ENCODE peak calls at places on chromosomes 13 and 19, in eight cellular contexts. X is K562; Y is A673; N is CD8-positive, alpha-beta memory T cell; R is heart right ventricle; C is uterus; Q is left lung; F is astrocyte. O is an unnamed sample.

GRCh38 chr19:19822148-19822429 is 539 bp upstream of the ZNF506 start:
- DNase-seq in X (no peak), Y (peak; percentile 11), N (no peak), R (no peak), C (no peak), Q (no peak), F (no peak), O (no peak)

GRCh38 chr13:75889427-75889826 is 253.3 kb downstream of the LMO7 start:
- DNase-seq in X (no peak), Y (no peak), N (no peak), R (no peak), C (no peak), Q (no peak), F (no peak), O (no peak)

GRCh38 chr19:35508129-35508528 is 5.3 kb downstream of the DMKN start:
- DNase-seq in X (no peak), Y (no peak), N (no peak), R (no peak), C (no peak), Q (no peak), F (no peak), O (no peak)

GRCh38 chr13:106599875-106600797 is 32.2 kb upstream of the ARGLU1 start:
- DNase-seq in X (no peak), Y (peak; percentile 74), N (no peak), R (peak; percentile 46), C (no peak), Q (no peak), F (peak; percentile 82), O (no peak)

GRCh38 chr19:11570039-11570462 is 7.4 kb downstream of the ACP5 start:
- DNase-seq in X (no peak), Y (no peak), N (no peak), R (no peak), C (no peak), Q (no peak), F (no peak), O (no peak)

GRCh38 chr13:84137292-84137691 is 255.0 kb upstream of the SLITRK1 start:
- DNase-seq in X (no peak), Y (no peak), N (peak; percentile 46), R (no peak), C (no peak), Q (no peak), F (peak; percentile 37), O (no peak)

GRCh38 chr19:13597625-13598024 is 91.3 kb upstream of the CACNA1A start:
- DNase-seq in X (peak; percentile 75), Y (peak; percentile 82), N (peak; percentile 6), R (peak; percentile 48), C (peak; percentile 29), Q (no peak), F (peak; percentile 45), O (peak; percentile 55)

GRCh38 chr13:28246891-28247290 is 108.5 kb downstream of the PAN3 start:
- DNase-seq in X (no peak), Y (no peak), N (no peak), R (no peak), C (no peak), Q (no peak), F (peak; percentile 58), O (no peak)

GRCh38 chr13:98548230-98548629 is 28.7 kb downstream of the STK24 start:
- DNase-seq in X (no peak), Y (no peak), N (no peak), R (no peak), C (no peak), Q (no peak), F (no peak), O (no peak)

GRCh38 chr19:41206926-41207750 is 11.9 kb upstream of the AXL start:
- DNase-seq in X (peak; percentile 82), Y (no peak), N (no peak), R (peak; percentile 84), C (peak; percentile 63), Q (no peak), F (no peak), O (peak; percentile 28)

GRCh38 chr19:13766095-13766481 is 1.8 kb downstream of the MRI1 start:
- DNase-seq in X (no peak), Y (no peak), N (no peak), R (no peak), C (no peak), Q (no peak), F (no peak), O (no peak)

GRCh38 chr19:11495885-11496284 is 9.8 kb downstream of the ZNF653 start:
- DNase-seq in X (no peak), Y (no peak), N (no peak), R (no peak), C (no peak), Q (no peak), F (no peak), O (no peak)

GRCh38 chr13:41974262-41974900 is 13.5 kb upstream of the VWA8 start:
- DNase-seq in X (no peak), Y (no peak), N (no peak), R (no peak), C (no peak), Q (no peak), F (no peak), O (no peak)

GRCh38 chr19:46076951-46077814 is 36.4 kb upstream of the IGFL4 start:
- DNase-seq in X (peak; percentile 87), Y (peak; percentile 94), N (no peak), R (no peak), C (peak; percentile 42), Q (no peak), F (peak; percentile 62), O (peak; percentile 72)

GRCh38 chr19:45177817-45178261 is at the start of gene TRAPPC6A:
- DNase-seq in X (no peak), Y (no peak), N (no peak), R (no peak), C (no peak), Q (no peak), F (peak; percentile 62), O (no peak)

GRCh38 chr13:34867590-34867989 is 74.5 kb upstream of the NBEA start:
- DNase-seq in X (no peak), Y (peak; percentile 17), N (no peak), R (no peak), C (no peak), Q (no peak), F (peak; percentile 77), O (no peak)

GRCh38 chr13:98459721-98460370 is 117.1 kb downstream of the STK24 start:
- DNase-seq in X (no peak), Y (no peak), N (no peak), R (no peak), C (no peak), Q (peak; percentile 25), F (no peak), O (no peak)

GRCh38 chr19:42528354-42529247 is at the start of gene CEACAM1:
- DNase-seq in X (no peak), Y (peak; percentile 47), N (no peak), R (peak; percentile 51), C (no peak), Q (peak; percentile 72), F (no peak), O (peak; percentile 36)
- H3K4me3 ChIP-seq in X (no peak within 1 kb of the TSS), Y (no peak within 1 kb of the TSS), N (peak within 1 kb of the TSS; percentile 46), R (peak within 1 kb of the TSS; percentile 44), C (no peak within 1 kb of the TSS), Q (no peak within 1 kb of the TSS), F (no peak within 1 kb of the TSS), O (no peak within 1 kb of the TSS)

DNA sequence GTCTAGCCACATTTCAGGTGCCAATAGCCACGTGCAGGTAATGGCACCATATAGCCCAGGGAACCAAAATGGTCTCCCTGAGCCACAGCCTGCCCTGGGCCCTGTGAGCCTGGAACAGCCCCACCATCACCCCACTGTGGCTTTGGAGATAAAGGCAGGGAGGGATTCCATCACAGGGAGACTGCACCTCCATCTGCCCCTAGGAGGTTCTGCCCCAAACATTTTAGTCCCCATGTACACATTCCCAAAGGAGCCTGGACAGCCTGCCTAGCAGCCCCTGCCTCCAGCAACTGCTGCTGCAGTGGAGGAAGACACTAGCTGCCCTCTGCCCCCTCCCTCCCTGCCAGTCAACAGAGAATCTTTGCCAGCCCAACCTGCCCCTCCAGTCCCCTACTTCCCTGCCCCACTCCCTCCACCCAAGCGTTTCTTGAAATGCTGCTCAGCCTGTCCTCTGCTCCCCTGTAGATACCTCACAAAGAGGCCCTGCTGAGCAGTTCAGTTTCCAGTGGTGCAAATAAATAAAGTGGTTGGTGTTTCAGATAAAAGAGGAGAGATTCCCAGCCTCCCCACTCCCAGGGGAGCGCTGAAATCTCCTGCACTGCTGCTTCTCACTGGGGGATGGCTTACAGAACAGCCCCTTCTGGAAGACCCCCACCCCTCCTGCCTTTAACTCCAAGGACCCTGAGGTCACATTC is 921.8 kb downstream of the UQCRFS1 start:
- DNase-seq in X (no peak), Y (peak; percentile 41), N (no peak), R (no peak), C (no peak), Q (no peak), F (no peak), O (no peak)
- H3K27ac ChIP-seq in X (no peak overlapping the region), Y (no peak overlapping the region), N (no peak overlapping the region), R (no peak overlapping the region), C (no peak overlapping the region), Q (no peak overlapping the region), F (no peak overlapping the region), O (no peak overlapping the region)

GRCh38 chr19:48455171-48455907 is at the start of gene KCNJ14:
- DNase-seq in X (peak; percentile 52), Y (no peak), N (no peak), R (no peak), C (no peak), Q (no peak), F (no peak), O (no peak)

GRCh38 chr19:48458016-48458415 is 2.6 kb downstream of the KCNJ14 start:
- DNase-seq in X (no peak), Y (no peak), N (no peak), R (no peak), C (no peak), Q (no peak), F (no peak), O (no peak)

GRCh38 chr19:48454150-48454730 is 1.1 kb upstream of the KCNJ14 start:
- DNase-seq in X (no peak), Y (no peak), N (no peak), R (no peak), C (no peak), Q (no peak), F (no peak), O (no peak)

GRCh38 chr19:48456864-48457263 is 1.5 kb downstream of the KCNJ14 start:
- DNase-seq in X (no peak), Y (no peak), N (no peak), R (no peak), C (no peak), Q (no peak), F (no peak), O (no peak)

GRCh38 chr19:48455908-48456562 is 661 bp downstream of the KCNJ14 start:
- DNase-seq in X (no peak), Y (no peak), N (no peak), R (no peak), C (no peak), Q (no peak), F (no peak), O (no peak)
- H3K4me3 ChIP-seq in X (no peak overlapping the region), Y (no peak overlapping the region), N (no peak overlapping the region), R (no peak overlapping the region), C (no peak overlapping the region), Q (no peak overlapping the region), F (no peak overlapping the region), O (no peak overlapping the region)

DNA sequence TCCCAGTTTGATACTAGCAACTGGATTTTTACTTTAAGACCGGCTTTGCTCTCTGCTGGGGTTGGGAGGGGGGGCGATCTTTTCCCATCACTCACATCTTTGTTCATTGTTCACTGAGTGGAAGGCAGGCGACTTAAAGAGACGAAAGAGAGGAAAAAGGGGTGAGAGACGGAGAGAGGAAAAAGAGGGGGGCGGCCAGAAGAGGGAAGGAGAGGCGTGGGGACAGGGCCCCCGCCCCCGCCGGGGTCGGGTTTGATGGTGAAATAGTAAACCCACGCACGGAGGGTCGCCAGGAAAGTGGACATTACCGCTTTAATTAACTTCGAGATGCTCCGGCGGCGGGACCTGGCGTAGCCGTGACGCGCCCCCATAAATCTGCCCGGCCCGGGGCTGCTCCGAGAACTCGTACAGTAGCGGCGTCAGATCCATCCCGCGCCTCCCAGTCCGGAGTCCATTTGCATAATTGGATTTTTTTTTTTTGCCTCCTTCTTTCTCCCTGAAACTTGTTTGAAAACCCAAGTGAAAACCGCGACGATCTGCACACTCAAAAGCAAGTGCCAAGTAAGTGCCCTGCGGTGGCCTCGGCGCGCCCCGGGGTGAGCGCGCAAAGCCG is 144.0 kb upstream of the ZNF536 start:
- DNase-seq in X (no peak), Y (peak; percentile 27), N (no peak), R (no peak), C (no peak), Q (no peak), F (no peak), O (no peak)
- H3K27ac ChIP-seq in X (no peak overlapping the region), Y (no peak overlapping the region), N (no peak overlapping the region), R (peak overlapping the region; percentile 4), C (no peak overlapping the region), Q (no peak overlapping the region), F (no peak overlapping the region), O (no peak overlapping the region)

O was measured in body of pancreas.